ENCODE peak calls at places on chromosome 6, in six cellular contexts. N is AG09319, H is tibial nerve, B is IMR-90, M is spleen, E is psoas muscle. F is an unnamed sample.

GRCh38 chr6:28929887-28930620 is 6.3 kb upstream of the TRIM27 start:
- DNase-seq in H (no peak), M (no peak), N (no peak), E (no peak), B (no peak), F (no peak)

GRCh38 chr6:71887006-71887743 is 825 bp downstream of the RIMS1 start:
- DNase-seq in B (no peak), N (no peak), M (peak), H (no peak), E (no peak), F (no peak)

GRCh38 chr6:55448446-55448845 is 121.2 kb downstream of the GFRAL start:
- DNase-seq in B (peak), H (no peak), M (no peak), N (no peak), E (no peak), F (peak)

GRCh38 chr6:106315765-106316375 is 9.7 kb downstream of the ATG5 start:
- DNase-seq in M (no peak), H (no peak), N (no peak), E (no peak), B (no peak), F (no peak)

GRCh38 chr6:100456178-100456880 is 8.4 kb downstream of the SIM1 start:
- DNase-seq in E (no peak), B (no peak), H (no peak), M (no peak), N (no peak), F (no peak)

GRCh38 chr6:6699741-6700367 is 111.3 kb downstream of the LY86 start:
- DNase-seq in B (peak), N (peak), M (no peak), H (peak), E (peak), F (peak)

GRCh38 chr6:111736005-111736607 is 130.4 kb upstream of the TRAF3IP2 start:
- DNase-seq in H (no peak), E (no peak), N (no peak), M (no peak), B (peak), F (peak)

GRCh38 chr6:43699564-43700186 is 12.1 kb upstream of the MRPS18A start:
- DNase-seq in M (no peak), E (no peak), H (no peak), B (peak), N (no peak), F (no peak)

GRCh38 chr6:133503330-133503729 is 262.2 kb downstream of the EYA4 start:
- DNase-seq in N (peak), E (no peak), H (no peak), M (no peak), B (no peak), F (no peak)

GRCh38 chr6:26053929-26054658 is 33.1 kb upstream of the HFE start:
- DNase-seq in M (no peak), E (no peak), B (peak), N (no peak), H (no peak), F (no peak)

GRCh38 chr6:14883921-14884320 is 361.9 kb upstream of the JARID2 start:
- DNase-seq in M (no peak), N (peak), B (peak), E (no peak), H (no peak), F (peak)

GRCh38 chr6:132021552-132022375 is 70.6 kb upstream of the CCN2 start:
- DNase-seq in N (no peak), B (no peak), M (no peak), H (no peak), E (no peak), F (no peak)

GRCh38 chr6:15351631-15352030 is 105.8 kb downstream of the JARID2 start:
- DNase-seq in M (no peak), H (no peak), B (peak), E (peak), N (peak), F (peak)

GRCh38 chr6:43304882-43305281 is 3.7 kb downstream of the CRIP3 start:
- DNase-seq in H (no peak), E (no peak), N (no peak), B (no peak), M (no peak), F (no peak)

GRCh38 chr6:24721461-24722215 is 2.7 kb upstream of the C6orf62 start:
- DNase-seq in B (peak), M (no peak), N (peak), H (no peak), E (peak), F (no peak)

GRCh38 chr6:78484181-78485064 is 382.9 kb upstream of the IRAK1BP1 start:
- DNase-seq in M (no peak), B (no peak), H (no peak), N (no peak), E (no peak), F (no peak)

GRCh38 chr6:1515280-1515679 is 94.4 kb upstream of the FOXC1 start:
- DNase-seq in M (no peak), B (no peak), H (no peak), E (no peak), N (no peak), F (no peak)

GRCh38 chr6:70663881-70664466 is 3.7 kb upstream of the SMAP1 start:
- DNase-seq in M (no peak), H (no peak), N (no peak), B (no peak), E (peak), F (no peak)

GRCh38 chr6:155079985-155080452 is 84.9 kb downstream of the TIAM2 start:
- DNase-seq in E (no peak), H (no peak), B (no peak), M (no peak), N (no peak), F (no peak)

GRCh38 chr6:53148684-53149083 is at the start of gene GCM1:
- DNase-seq in H (no peak), B (no peak), E (no peak), N (no peak), M (no peak), F (no peak)

GRCh38 chr6:53152576-53152975 is 3.9 kb upstream of the GCM1 start:
- DNase-seq in H (no peak), M (no peak), N (no peak), E (no peak), B (no peak), F (no peak)

GRCh38 chr6:53154794-53155193 is 6.2 kb upstream of the GCM1 start:
- DNase-seq in B (no peak), N (no peak), M (no peak), H (no peak), E (no peak), F (no peak)

GRCh38 chr6:53154071-53154470 is 5.4 kb upstream of the GCM1 start:
- DNase-seq in E (no peak), B (no peak), N (no peak), H (no peak), M (no peak), F (no peak)

GRCh38 chr6:53151676-53152075 is 3.0 kb upstream of the GCM1 start:
- DNase-seq in B (no peak), H (no peak), N (no peak), E (no peak), M (no peak), F (no peak)
- TF ChIP-seq CTCF in B (peak), H (no peak), N (peak), E (no peak), M (no peak), F (peak)

DNA sequence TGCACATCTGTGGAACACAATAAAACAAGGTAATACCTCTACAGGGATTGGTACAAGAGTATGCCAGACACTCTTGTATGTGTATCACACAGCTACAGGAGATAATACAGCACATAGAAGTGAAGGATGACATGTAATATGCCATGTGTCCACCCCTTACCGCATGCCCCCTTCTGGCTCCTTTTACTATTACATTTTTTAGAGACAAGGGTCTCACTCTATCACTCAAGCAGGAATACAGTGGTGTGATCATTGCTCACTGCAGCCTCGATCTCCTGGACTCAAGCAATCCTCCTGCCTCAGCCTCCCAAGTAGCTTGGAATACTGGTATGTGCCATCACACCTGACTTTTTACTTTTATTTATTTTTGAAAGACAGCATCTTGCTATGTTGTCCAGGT is 4.2 kb upstream of the NCR3 start:
- DNase-seq in M (no peak), H (no peak), N (no peak), B (peak), E (no peak), F (peak)
- TF ChIP-seq CTCF in M (peak), H (no peak), N (peak), B (peak), E (peak), F (peak)

GRCh38 chr6:143539723-143540122 is 28.2 kb upstream of the FUCA2 start:
- DNase-seq in N (no peak), M (no peak), B (no peak), H (no peak), E (no peak), F (no peak)
- TF ChIP-seq CTCF in N (no peak), M (no peak), B (no peak), H (no peak), E (no peak), F (no peak)

DNA sequence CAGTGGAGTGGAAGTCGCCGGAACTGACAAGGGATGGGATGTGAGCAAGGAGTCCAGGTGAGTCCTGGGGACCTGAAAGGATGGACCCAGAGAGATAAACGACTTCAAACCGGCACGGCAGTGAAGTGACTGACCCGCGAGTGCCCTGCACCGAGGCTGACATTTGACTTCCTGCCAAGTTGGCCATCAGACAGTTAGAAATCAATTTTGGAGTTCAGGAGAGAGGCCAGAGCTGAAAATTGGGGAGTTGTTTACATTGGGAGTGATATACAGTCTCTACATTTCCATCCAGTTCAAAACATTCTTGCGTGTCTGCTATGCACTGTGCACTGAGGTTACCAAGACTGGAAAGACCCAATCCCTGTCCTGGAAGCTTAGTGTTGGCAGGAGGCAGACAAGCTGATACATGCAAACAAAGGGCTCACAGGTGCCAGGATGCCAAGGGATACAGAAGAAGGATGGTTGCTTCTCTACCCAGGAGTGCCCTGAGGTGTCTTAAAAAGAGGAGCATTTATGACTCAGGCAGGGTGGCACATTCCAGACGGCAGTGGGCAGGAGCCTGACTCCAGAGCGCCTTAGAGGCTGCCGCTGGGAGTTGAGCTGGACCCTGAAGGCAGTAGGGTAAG is 186.6 kb downstream of the MTHFD1L start:
- DNase-seq in M (no peak), E (no peak), N (no peak), B (no peak), H (no peak), F (no peak)
- TF ChIP-seq CTCF in M (no peak), E (no peak), N (no peak), B (no peak), H (no peak), F (no peak)

GRCh38 chr6:118808794-118809668 is 84.9 kb upstream of the ASF1A start:
- DNase-seq in E (no peak), N (no peak), M (no peak), H (no peak), B (no peak), F (no peak)
- TF ChIP-seq CTCF in E (no peak), N (no peak), M (no peak), H (no peak), B (no peak), F (no peak)